ENCODE peak calls at places on chromosomes 12 and 14, in nine cellular contexts. Q is GM23248, L is neural progenitor cell, W is hepatocyte, J is PC-3, K is SK-N-SH, X is GM23338, F is HCT116, Y is MM.1S. B is an unnamed sample.

GRCh38 chr14:71626281-71626835 is 305.9 kb upstream of the RGS6 start:
- DNase-seq in X (no peak), W (no peak), Q (no peak), K (peak; percentile 50), F (no peak), J (no peak), Y (no peak), L (no peak), B (no peak)

GRCh38 chr12:123829561-123829960 is 67.5 kb downstream of the DNAH10 start:
- DNase-seq in W (no peak), K (no peak), J (no peak), F (no peak), L (no peak), X (no peak), Y (no peak), Q (no peak), B (no peak)

GRCh38 chr12:101925352-101925751 is 48.0 kb downstream of the DRAM1 start:
- DNase-seq in X (no peak), K (no peak), W (peak; percentile 60), Y (no peak), J (peak; percentile 14), Q (peak; percentile 98), L (no peak), F (no peak), B (no peak)

GRCh38 chr12:108320503-108321293 is 18.4 kb downstream of the CMKLR1 start:
- DNase-seq in Q (no peak), X (peak; percentile 43), K (no peak), W (no peak), Y (no peak), L (no peak), F (no peak), J (no peak), B (peak; percentile 6)

GRCh38 chr12:85155791-85156190 is 119.6 kb downstream of the LRRIQ1 start:
- DNase-seq in L (peak; percentile 32), W (peak; percentile 13), K (peak; percentile 10), Y (peak; percentile 26), X (peak; percentile 69), F (peak; percentile 31), J (peak; percentile 46), Q (peak; percentile 31), B (peak; percentile 1)

GRCh38 chr14:63283501-63284248 is 35.1 kb downstream of the GPHB5 start:
- DNase-seq in Y (no peak), J (no peak), K (peak; percentile 15), F (no peak), L (no peak), Q (no peak), X (no peak), W (no peak), B (no peak)

GRCh38 chr14:63611078-63611477 is 30.6 kb downstream of the WDR89 start:
- DNase-seq in X (no peak), W (no peak), Y (no peak), Q (no peak), F (no peak), K (no peak), L (no peak), J (no peak), B (no peak)

GRCh38 chr12:111430418-111431353 is 25.0 kb downstream of the SH2B3 start:
- DNase-seq in J (no peak), F (no peak), K (no peak), Y (peak; percentile 34), W (no peak), Q (no peak), L (no peak), X (no peak), B (no peak)

GRCh38 chr12:6370576-6370935 is 4.8 kb downstream of the SCNN1A start:
- DNase-seq in J (no peak), W (no peak), F (no peak), Y (no peak), X (no peak), K (no peak), Q (no peak), L (no peak), B (no peak)

GRCh38 chr14:22646570-22647254 is 2.6 kb upstream of the OR6J1 start:
- DNase-seq in X (no peak), K (no peak), L (no peak), F (no peak), W (no peak), J (peak; percentile 91), Y (no peak), Q (peak; percentile 83), B (no peak)

GRCh38 chr12:14238224-14238792 is 127.2 kb upstream of the ATF7IP start:
- DNase-seq in W (peak; percentile 37), K (no peak), X (peak; percentile 43), Y (peak; percentile 48), L (no peak), Q (peak; percentile 59), J (peak; percentile 56), F (no peak), B (peak; percentile 61)

GRCh38 chr14:59566725-59567124 is 9.9 kb downstream of the CCDC175 start:
- DNase-seq in K (no peak), J (peak; percentile 90), L (no peak), F (no peak), X (no peak), Y (no peak), Q (no peak), W (no peak), B (no peak)

GRCh38 chr12:85835810-85836715 is at the start of gene RASSF9:
- DNase-seq in Q (peak; percentile 90), Y (no peak), K (no peak), W (peak; percentile 70), F (no peak), L (peak; percentile 18), J (peak; percentile 53), X (peak; percentile 28), B (no peak)

GRCh38 chr12:19002192-19002591 is 127.3 kb upstream of the PLEKHA5 start:
- DNase-seq in L (no peak), X (no peak), W (no peak), J (no peak), F (no peak), Y (no peak), K (no peak), Q (peak; percentile 32), B (no peak)

GRCh38 chr12:62684586-62685295 is 218.1 kb downstream of the MON2 start:
- DNase-seq in W (peak; percentile 34), Q (peak; percentile 88), L (no peak), J (no peak), K (peak; percentile 55), F (no peak), Y (no peak), X (peak; percentile 31), B (no peak)

GRCh38 chr12:86411710-86412109 is 155.5 kb upstream of the MGAT4C start:
- DNase-seq in K (no peak), Q (no peak), X (no peak), L (no peak), F (no peak), W (no peak), Y (no peak), J (no peak), B (no peak)

DNA sequence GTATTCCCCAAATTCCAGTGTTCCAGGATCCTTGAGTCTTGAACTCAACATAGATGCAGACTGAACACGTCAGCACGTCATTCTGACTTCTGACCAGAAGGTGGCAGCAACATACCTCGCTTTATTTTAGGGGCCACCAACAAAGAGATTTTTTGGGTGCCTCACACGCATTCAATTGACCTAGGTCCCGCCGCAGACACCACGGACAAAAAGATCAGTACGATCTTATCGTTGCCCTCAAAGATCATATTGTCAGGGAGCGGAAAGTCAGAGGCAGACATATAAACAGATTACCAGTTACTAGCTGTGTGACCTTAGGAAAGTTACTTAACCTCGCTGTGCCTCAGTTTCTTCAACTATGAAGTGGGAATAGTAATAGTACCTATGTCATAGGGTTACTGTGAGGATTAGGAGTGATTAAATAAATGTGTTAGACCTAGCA is 6.5 kb upstream of the PRPH start:
- DNase-seq in J (peak; percentile 74), Q (peak; percentile 62), L (peak; percentile 72), Y (peak; percentile 56), W (peak; percentile 71), F (peak; percentile 46), X (peak; percentile 80), K (peak; percentile 76), B (peak; percentile 64)
- TF ChIP-seq EZH2phosphoT487 in J (no peak), Q (no peak), L (no peak), Y (no peak), W (no peak), F (no peak), X (no peak), K (no peak), B (no peak)

DNA sequence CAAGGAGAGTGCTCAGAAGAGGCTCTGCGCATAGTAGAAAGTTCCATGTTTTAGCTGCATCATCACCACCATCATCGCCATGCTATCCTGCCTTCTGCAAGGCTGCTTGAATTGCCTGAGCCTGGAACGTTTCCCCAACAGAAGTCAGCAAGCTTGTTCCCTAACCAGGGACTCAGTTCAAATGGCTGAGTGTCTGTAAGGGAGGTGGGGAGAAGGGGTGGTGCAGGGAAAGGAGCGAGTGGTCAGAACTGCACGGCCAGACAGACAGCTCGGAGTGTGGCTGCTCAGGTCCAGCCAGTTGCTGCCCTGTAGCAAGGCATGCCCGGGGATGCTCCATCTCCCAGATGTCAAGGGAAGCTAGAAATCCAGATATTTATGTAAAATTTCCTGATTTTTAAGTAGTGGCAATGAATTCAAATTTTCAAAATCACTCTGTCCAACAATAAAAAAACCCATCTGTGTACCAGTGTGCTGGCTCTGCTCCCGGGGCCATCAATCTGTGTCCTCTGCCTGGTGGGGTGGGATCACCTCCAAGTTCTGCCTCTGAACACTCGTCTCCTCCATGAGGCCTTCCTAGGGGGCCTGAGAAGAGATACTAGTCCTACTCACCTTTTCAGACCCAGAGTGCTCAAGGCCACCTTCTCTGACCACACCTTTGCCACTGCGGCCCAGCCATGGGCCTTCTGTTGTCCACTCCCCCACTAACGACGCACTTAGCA is 162.7 kb downstream of the FOXN3 start:
- DNase-seq in X (no peak), L (no peak), K (no peak), Q (no peak), W (no peak), F (no peak), J (no peak), Y (no peak), B (no peak)
- H4K20me1 ChIP-seq in X (peaks cover 36% of the 10 kb centered on the region), L (peaks cover 8% of the 10 kb centered on the region), K (no peaks in the 10 kb centered on the region), Q (no peaks in the 10 kb centered on the region), W (peaks cover 4% of the 10 kb centered on the region), F (no peaks in the 10 kb centered on the region), J (no peaks in the 10 kb centered on the region), Y (no peaks in the 10 kb centered on the region), B (no peaks in the 10 kb centered on the region)

DNA sequence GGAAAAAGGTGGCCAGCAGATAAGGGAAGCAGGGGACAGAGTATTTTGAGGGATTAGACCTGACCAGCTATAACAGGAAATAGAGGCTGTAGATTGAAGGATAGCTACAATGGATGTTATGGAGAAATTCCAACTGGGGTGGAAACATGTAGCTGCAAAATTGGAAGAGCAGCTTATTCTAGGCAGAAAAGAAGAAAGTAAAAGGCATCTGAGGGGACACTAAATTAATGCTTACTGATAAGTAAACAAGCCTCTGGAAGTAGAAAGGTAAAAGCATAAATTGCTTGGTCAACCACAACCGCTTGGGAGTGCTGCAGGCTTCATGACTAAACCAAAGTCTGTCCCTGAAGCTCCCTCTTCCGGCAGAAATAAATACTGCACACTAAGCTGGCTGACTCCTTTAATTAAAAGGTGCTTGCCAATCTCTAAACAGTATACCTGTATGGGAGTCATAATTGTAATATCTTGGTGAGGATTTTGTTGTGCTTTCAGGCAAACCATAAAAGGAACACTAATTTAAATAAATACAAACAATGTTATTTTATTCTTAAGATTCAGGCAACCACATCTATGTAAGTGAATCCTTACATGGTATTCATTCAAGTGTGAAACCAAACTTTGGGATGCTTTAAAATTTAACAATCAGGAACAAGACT is 7.7 kb downstream of the UBC start:
- DNase-seq in K (peak; percentile 80), W (peak; percentile 95), J (peak; percentile 100), X (peak; percentile 97), Y (peak; percentile 88), F (peak; percentile 94), Q (peak; percentile 89), L (peak; percentile 90), B (peak; percentile 96)
- TF ChIP-seq EZH2phosphoT487 in K (no peak), W (no peak), J (no peak), X (no peak), Y (no peak), F (no peak), Q (no peak), L (no peak), B (no peak)

GRCh38 chr14:105450864-105451720 is 23.5 kb upstream of the CRIP2 start:
- DNase-seq in Q (no peak), K (no peak), W (no peak), F (no peak), Y (no peak), J (no peak), X (no peak), L (no peak), B (no peak)
- H4K20me1 ChIP-seq in Q (no peaks in the 10 kb centered on the region), K (peaks cover 15% of the 10 kb centered on the region), W (no peaks in the 10 kb centered on the region), F (no peaks in the 10 kb centered on the region), Y (no peaks in the 10 kb centered on the region), J (no peaks in the 10 kb centered on the region), X (peaks cover 13% of the 10 kb centered on the region), L (peaks cover 49% of the 10 kb centered on the region), B (no peaks in the 10 kb centered on the region)